ENCODE peak calls at places on chromosomes 5 and 9, in four cellular contexts. O, L, I and M are unnamed samples.

GRCh38 chr9:38486837-38487236 is 62.6 kb upstream of the IGFBPL1 start:
- DNase-seq in O (no peak), L (no peak), I (no peak), M (no peak)

GRCh38 chr9:136765041-136765440 is 723 bp upstream of the LCN15 start:
- DNase-seq in O (no peak), L (no peak), I (no peak), M (no peak)

GRCh38 chr5:16550316-16550952 is 66.4 kb downstream of the RETREG1 start:
- DNase-seq in O (no peak), L (peak), I (peak), M (peak)

GRCh38 chr5:5335708-5336211 is 86.7 kb upstream of the ICE1 start:
- DNase-seq in O (no peak), L (no peak), I (no peak), M (no peak)

GRCh38 chr5:64147379-64147778 is 18.3 kb upstream of the RNF180 start:
- DNase-seq in O (no peak), L (no peak), I (no peak), M (no peak)

GRCh38 chr5:33997331-33997983 is 10.4 kb downstream of the AMACR start:
- DNase-seq in O (no peak), L (peak), I (peak), M (no peak)

GRCh38 chr5:77418601-77419591 is 73.2 kb downstream of the WDR41 start:
- DNase-seq in O (no peak), L (no peak), I (no peak), M (no peak)

GRCh38 chr9:130666393-130667116 is 2.2 kb downstream of the PRDM12 start:
- DNase-seq in O (no peak), L (no peak), I (no peak), M (no peak)

GRCh38 chr9:127876764-127877562 is 512 bp downstream of the AK1 start:
- DNase-seq in O (no peak), L (no peak), I (no peak), M (no peak)

GRCh38 chr5:93355691-93356090 is 225.3 kb downstream of the NR2F1-AS1 start:
- DNase-seq in O (no peak), L (no peak), I (no peak), M (no peak)

GRCh38 chr9:81031422-81032029 is 657.8 kb downstream of the TLE1 start:
- DNase-seq in O (no peak), L (no peak), I (no peak), M (no peak)

GRCh38 chr5:170488576-170488975 is 15.2 kb upstream of the KCNIP1 start:
- DNase-seq in O (no peak), L (no peak), I (no peak), M (no peak)

GRCh38 chr5:35659556-35659955 is 41.9 kb downstream of the SPEF2 start:
- DNase-seq in O (no peak), L (no peak), I (no peak), M (no peak)

GRCh38 chr5:134174841-134175839 is 1.6 kb downstream of the SKP1 start:
- DNase-seq in O (no peak), L (no peak), I (peak), M (no peak)

GRCh38 chr5:18305288-18305899 is 671.1 kb downstream of the TAF11L14 start:
- DNase-seq in O (no peak), L (no peak), I (peak), M (peak)

GRCh38 chr9:126907058-126907457 is 7.5 kb upstream of the RALGPS1 start:
- DNase-seq in O (no peak), L (no peak), I (no peak), M (no peak)

GRCh38 chr5:42950466-42951168 is 89.5 kb downstream of the ANXA2R start:
- DNase-seq in O (peak), L (peak), I (peak), M (peak)

GRCh38 chr5:76694317-76694716 is 21.6 kb upstream of the F2R start:
- DNase-seq in O (no peak), L (no peak), I (no peak), M (no peak)

GRCh38 chr5:151230048-151230680 is 6.3 kb upstream of the CCDC69 start:
- DNase-seq in O (no peak), L (no peak), I (no peak), M (no peak)

GRCh38 chr9:127174386-127175318 is 52.2 kb upstream of the ANGPTL2 start:
- DNase-seq in O (no peak), L (no peak), I (no peak), M (no peak)

GRCh38 chr5:129031886-129032683 is 62.5 kb upstream of the ISOC1 start:
- DNase-seq in O (no peak), L (no peak), I (peak), M (no peak)

GRCh38 chr5:73448451-73449136 is at the start of gene FOXD1:
- DNase-seq in O (no peak), L (peak), I (peak), M (no peak)

GRCh38 chr5:167207081-167207480 is 1084.4 kb upstream of the WWC1 start:
- DNase-seq in O (no peak), L (no peak), I (no peak), M (no peak)

GRCh38 chr9:109411818-109412352 is 86.2 kb downstream of the PTPN3 start:
- DNase-seq in O (peak), L (peak), I (peak), M (no peak)

GRCh38 chr9:130938652-130939404 is at the start of gene FIBCD1:
- DNase-seq in O (no peak), L (peak), I (peak), M (peak)

GRCh38 chr5:139904566-139905400 is 109.2 kb downstream of the PSD2 start:
- DNase-seq in O (no peak), L (no peak), I (no peak), M (no peak)

GRCh38 chr5:51732304-51732703 is 349.1 kb downstream of the ISL1 start:
- DNase-seq in O (no peak), L (no peak), I (no peak), M (no peak)

GRCh38 chr5:78523314-78524193 is 125.0 kb downstream of the LHFPL2 start:
- DNase-seq in O (no peak), L (no peak), I (peak), M (no peak)

GRCh38 chr9:84670106-84670800 is 724 bp downstream of the NTRK2 start:
- DNase-seq in O (no peak), L (no peak), I (no peak), M (no peak)

GRCh38 chr9:136803551-136804508 is 3.9 kb upstream of the RABL6 start:
- DNase-seq in O (no peak), L (no peak), I (no peak), M (no peak)

GRCh38 chr5:32852535-32852934 is 141.4 kb downstream of the NPR3 start:
- DNase-seq in O (no peak), L (no peak), I (no peak), M (no peak)

GRCh38 chr9:85872444-85872843 is 68.5 kb upstream of the NAA35 start:
- DNase-seq in O (no peak), L (no peak), I (no peak), M (no peak)

GRCh38 chr9:131459056-131459455 is 43.7 kb upstream of the POMT1 start:
- DNase-seq in O (no peak), L (no peak), I (no peak), M (no peak)

GRCh38 chr5:65127181-65127901 is 354.4 kb downstream of the ADAMTS6 start:
- DNase-seq in O (no peak), L (no peak), I (no peak), M (no peak)

DNA sequence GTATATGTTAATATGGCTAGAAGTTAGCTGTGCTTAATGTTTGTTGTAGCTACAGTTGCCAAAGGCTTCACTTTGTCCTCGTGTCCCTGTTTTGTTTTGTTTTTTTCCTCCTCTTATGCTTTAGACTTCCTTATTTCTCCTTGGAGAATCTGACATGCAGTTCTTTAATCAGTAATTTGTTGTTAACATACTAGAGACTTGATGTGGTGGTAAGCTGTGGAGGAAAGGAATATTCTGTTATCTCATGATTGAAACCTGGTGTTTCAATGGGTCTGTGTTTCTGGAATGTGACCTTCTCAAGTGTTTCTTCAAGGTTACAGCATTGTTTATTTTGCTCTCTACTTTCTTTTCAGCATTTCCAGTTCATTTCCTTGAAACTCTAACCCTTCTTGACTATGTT is 515.7 kb upstream of the ST8SIA4 start:
- DNase-seq in O (no peak), L (no peak), I (no peak), M (no peak)
- TF ChIP-seq SPI1 in O (no peak), L (no peak), I (no peak), M (no peak)

DNA sequence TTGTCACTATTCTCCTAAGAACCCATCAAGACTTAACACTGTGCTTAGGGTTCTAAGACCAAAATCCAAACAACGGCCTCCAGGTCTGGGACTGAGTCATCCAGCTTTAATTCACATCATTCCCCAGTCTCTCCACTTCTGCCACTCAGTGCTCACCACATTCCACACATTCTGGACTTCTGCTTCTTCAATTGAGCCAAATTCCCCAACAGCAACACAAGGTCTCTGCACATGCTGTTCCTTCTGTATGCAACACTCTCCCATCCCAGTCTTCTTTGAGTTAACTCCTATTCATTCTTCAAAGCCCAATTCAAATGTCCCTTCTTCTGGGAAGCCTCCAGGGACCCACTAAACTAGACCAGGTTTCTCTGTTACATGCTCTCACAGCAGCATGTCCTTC is 97.8 kb downstream of the GPR21 start:
- DNase-seq in O (no peak), L (no peak), I (no peak), M (no peak)
- TF ChIP-seq SPI1 in O (no peak), L (no peak), I (no peak), M (no peak)

DNA sequence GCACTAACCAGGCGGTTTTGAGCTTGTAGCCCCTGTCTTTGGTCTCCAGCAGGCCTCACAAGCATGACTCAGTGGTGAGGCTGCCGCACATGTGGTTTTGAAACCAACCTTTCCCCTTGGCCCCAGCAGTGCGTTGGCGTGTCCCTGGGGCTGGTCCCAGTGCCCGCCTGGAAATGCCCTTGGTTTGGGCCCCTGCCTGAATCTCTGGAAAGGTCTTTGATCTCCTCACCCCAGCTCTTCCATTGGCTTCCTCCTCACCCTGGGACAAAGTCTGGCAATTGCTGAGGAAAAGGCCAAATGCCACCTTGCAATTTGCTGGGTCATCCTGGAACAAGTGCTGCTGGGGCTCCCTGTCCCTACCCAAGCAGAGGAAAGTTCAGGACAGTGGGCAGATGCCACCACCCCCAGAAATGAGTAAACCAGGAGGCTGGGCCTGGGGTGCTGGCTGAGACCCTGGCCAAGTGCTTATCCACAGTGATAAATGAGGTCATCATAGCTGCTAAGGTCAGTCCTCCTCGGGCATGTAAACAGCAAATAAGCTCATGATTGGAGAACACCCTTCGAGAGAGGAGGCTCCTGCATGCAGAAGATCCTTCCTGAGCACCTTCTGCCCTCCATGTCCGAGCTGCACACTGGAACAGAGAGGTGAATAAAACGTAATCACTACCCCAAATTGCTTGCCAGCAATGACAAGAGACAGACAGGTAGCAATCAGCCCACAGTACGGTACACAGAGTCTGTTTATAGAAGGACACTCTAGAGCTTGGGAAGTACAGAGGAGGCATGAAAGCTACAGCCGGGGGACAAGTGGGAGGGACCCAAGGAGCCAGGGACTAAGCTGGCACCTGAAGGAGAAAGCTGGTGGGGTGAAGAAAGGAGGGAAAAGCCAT is 98.9 kb upstream of the CPEB4 start:
- DNase-seq in O (no peak), L (peak), I (no peak), M (no peak)
- TF ChIP-seq SPI1 in O (no peak), L (no peak), I (no peak), M (no peak)

DNA sequence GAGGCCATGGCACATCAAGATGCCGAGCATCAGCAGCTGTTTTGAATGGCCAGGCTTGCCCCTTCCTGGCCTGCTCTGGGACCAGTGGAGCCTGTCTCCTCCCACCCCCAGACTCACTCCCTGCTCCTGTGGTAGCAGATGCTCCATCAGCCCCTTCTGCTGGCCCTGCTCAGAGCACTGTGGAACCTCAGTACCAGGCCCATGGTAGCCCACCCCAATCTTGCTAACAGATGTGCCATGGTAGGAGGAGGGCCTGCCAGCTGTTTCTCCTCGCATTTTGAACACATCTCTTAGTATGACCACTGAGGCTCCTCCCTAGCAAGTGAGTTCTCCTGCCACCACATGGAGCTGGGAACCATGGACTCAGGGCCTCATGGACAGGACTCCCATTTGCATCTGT is 29.5 kb downstream of the COL27A1 start:
- DNase-seq in O (no peak), L (no peak), I (no peak), M (no peak)
- TF ChIP-seq SPI1 in O (no peak), L (no peak), I (no peak), M (no peak)

DNA sequence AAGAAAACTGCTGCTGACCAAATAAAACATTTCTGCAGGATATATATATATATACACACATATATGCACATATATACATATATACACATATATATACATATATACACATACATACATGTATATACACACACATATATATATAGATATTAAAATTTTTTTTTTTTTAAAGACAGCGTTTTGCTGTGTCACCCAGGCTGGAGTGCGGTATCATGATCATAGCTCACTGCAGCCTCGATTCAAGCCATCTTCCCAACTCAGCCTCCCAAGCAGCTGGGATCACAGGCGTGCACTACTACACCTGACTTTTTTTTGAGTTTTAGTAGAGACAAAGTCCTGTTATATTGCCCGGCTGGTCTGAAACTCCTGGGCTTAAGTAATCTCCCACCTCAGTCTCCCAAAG is 2.7 kb downstream of the MRPL22 start:
- DNase-seq in O (no peak), L (no peak), I (peak), M (no peak)
- TF ChIP-seq SPI1 in O (no peak), L (no peak), I (no peak), M (no peak)

GRCh38 chr9:114364123-114364522 is 23.7 kb downstream of the AKNA start:
- DNase-seq in O (no peak), L (peak), I (no peak), M (no peak)
- TF ChIP-seq SPI1 in O (no peak), L (no peak), I (no peak), M (no peak)

GRCh38 chr9:123434619-123435240 is 78.7 kb downstream of the CRB2 start:
- DNase-seq in O (no peak), L (no peak), I (peak), M (no peak)
- TF ChIP-seq SPI1 in O (no peak), L (no peak), I (no peak), M (no peak)

GRCh38 chr9:1979815-1980367 is 35.3 kb upstream of the SMARCA2 start:
- DNase-seq in O (peak), L (no peak), I (no peak), M (no peak)

GRCh38 chr9:1982074-1982473 is 33.1 kb upstream of the SMARCA2 start:
- DNase-seq in O (peak), L (no peak), I (no peak), M (no peak)

GRCh38 chr9:1977026-1977425 is 38.1 kb upstream of the SMARCA2 start:
- DNase-seq in O (no peak), L (no peak), I (no peak), M (no peak)

GRCh38 chr9:1980387-1980786 is 34.8 kb upstream of the SMARCA2 start:
- DNase-seq in O (peak), L (no peak), I (no peak), M (no peak)

DNA sequence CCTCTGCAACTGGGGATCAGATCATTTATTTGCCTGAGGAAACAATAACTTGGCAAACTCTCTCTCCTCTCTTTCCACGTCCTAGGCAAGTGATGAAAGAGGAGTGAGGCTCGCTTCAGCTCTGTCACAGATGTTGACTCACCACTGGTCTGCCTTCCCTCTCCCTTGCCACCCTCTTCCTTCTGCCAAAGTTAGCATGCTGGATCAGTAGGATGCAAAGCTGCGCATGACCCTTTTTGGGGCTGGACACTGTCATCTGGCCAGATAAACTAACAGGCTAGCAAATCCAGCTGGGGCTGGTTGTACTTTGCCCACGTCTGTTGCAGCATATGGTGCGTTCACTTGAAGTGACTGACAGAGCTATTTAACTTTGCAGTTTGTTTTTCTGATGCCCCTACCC is 36.2 kb upstream of the SMARCA2 start:
- DNase-seq in O (no peak), L (no peak), I (no peak), M (no peak)
- TF ChIP-seq SPI1 in O (no peak), L (no peak), I (no peak), M (no peak)